ENCODE peak calls at places on chromosomes 11 and 22, in four cellular contexts. S, G, X and H are unnamed samples.

GRCh38 chr11:68340784-68341556 is 28.6 kb downstream of the LRP5 start:
- DNase-seq in S (no peak), X (no peak), G (no peak), H (no peak)

GRCh38 chr11:124415356-124415923 is 9.2 kb downstream of the OR8B4 start:
- DNase-seq in X (peak; percentile 37), G (no peak), S (peak; percentile 49), H (peak; percentile 42)

GRCh38 chr11:26473216-26474194 is 98.6 kb downstream of the MUC15 start:
- DNase-seq in G (no peak), S (no peak), X (no peak), H (no peak)

GRCh38 chr11:29200776-29201574 is 815.9 kb downstream of the KCNA4 start:
- DNase-seq in S (no peak), G (no peak), X (no peak), H (no peak)

GRCh38 chr11:65113361-65113756 is 1.7 kb downstream of the TM7SF2 start:
- DNase-seq in S (no peak), G (no peak), X (no peak), H (no peak)

GRCh38 chr11:81673001-81673400 is 1060.7 kb downstream of the FAM181B start:
- DNase-seq in G (no peak), S (no peak), X (no peak), H (no peak)

GRCh38 chr11:96188625-96189006 is 154.4 kb downstream of the MAML2 start:
- DNase-seq in S (peak; percentile 18), G (no peak), X (peak; percentile 14), H (no peak)

GRCh38 chr11:69218271-69218682 is 62.5 kb downstream of the SMIM38 start:
- DNase-seq in S (no peak), X (no peak), G (peak; percentile 29), H (no peak)

GRCh38 chr11:10484461-10485180 is 29.6 kb downstream of the AMPD3 start:
- DNase-seq in G (no peak), S (no peak), X (no peak), H (no peak)

GRCh38 chr11:95930948-95931347 is 7.0 kb upstream of the MTMR2 start:
- DNase-seq in X (no peak), S (no peak), G (no peak), H (no peak)

DNA sequence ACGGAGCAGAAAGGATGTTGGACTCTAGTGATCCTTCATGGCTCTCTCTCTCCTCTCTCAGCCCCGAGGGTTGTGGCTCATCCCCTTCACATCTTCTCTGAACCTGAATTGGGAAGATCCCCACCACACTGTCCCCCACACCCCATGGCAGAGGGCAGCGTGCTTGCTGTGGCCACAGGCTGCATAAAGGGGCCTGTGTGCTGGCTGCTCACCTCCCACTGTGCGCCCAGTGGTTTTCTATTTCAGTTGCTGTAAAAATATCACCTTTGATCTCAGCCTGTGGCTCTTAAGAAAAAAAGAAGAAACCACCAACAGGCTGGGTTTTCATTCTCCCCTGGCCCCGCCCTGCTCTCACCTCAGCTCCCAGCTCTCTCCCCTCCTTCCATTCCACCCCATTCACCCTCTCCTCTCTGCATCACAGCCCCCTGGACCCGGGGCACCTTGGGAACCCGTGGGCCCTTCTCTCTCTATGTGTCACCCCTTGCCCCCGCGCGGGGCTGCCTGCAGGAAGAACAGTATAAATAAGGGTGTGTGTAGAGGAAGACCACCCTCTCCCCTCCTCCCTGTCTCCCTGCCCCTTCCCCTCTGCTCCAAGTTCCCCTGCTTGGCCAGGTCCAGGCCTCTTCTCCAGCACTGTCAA is 25.8 kb upstream of the WNT11 start:
- DNase-seq in S (no peak), X (no peak), G (no peak), H (no peak)
- TF ChIP-seq JUN in S (no peak), X (no peak), G (no peak), H (no peak)

GRCh38 chr22:33850227-33850626 is 70.0 kb downstream of the LARGE1 start:
- DNase-seq in G (no peak), X (no peak), S (no peak), H (no peak)

GRCh38 chr22:33850724-33851123 is 69.6 kb downstream of the LARGE1 start:
- DNase-seq in G (no peak), S (no peak), X (no peak), H (no peak)

GRCh38 chr22:33851985-33852384 is 68.3 kb downstream of the LARGE1 start:
- DNase-seq in G (no peak), S (no peak), X (no peak), H (no peak)

GRCh38 chr22:33853200-33854097 is 66.8 kb downstream of the LARGE1 start:
- DNase-seq in S (no peak), X (peak; percentile 19), G (no peak), H (peak; percentile 6)

DNA sequence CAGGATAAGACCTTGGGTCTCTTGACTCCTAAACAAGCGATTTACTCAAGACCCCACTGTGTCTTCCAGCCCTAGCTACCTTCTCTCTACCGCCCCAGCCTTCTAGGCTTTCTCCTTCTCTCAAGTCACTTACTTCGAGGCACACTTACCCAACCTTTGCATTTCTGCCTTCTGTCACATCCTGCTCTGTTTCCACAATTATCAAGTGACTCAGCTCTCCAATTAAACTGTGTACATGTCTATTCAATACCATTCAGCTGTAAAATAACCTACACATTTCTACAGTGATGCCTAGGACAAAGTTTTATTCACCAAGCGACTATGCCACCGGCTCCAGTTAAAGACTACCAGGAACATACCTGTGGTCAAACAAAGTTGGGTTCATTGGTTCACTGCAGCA is 69.0 kb downstream of the LARGE1 start:
- DNase-seq in X (no peak), S (no peak), G (no peak), H (no peak)
- H2AFZ ChIP-seq in X (no peak overlapping the region), S (no peak overlapping the region), G (no peak overlapping the region), H (no peak overlapping the region)

DNA sequence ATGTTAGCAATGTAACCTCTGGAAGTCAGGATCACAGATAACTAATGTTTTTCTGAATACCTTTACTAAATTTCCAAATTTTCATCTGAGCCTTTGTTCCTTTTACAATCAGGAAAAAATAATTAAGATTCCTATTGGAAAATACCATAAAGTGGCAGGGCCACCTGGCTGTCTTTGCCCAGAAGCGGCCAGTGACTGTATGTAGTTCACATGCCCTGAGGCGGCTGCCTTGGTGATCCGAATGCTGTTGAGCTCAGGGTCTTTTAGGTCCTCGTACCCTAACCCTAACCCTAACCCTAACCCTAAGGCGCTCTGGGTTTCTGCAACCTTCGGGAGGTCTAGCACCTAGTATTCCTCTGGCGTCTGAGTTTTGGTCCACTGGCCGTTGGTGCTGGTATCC is 8.5 kb upstream of the ARFGAP3 start:
- DNase-seq in G (no peak), S (no peak), X (no peak), H (no peak)
- H3K4me1 ChIP-seq in G (no peaks in the 10 kb centered on the region), S (no peaks in the 10 kb centered on the region), X (peaks cover 26% of the 10 kb centered on the region), H (no peaks in the 10 kb centered on the region)

DNA sequence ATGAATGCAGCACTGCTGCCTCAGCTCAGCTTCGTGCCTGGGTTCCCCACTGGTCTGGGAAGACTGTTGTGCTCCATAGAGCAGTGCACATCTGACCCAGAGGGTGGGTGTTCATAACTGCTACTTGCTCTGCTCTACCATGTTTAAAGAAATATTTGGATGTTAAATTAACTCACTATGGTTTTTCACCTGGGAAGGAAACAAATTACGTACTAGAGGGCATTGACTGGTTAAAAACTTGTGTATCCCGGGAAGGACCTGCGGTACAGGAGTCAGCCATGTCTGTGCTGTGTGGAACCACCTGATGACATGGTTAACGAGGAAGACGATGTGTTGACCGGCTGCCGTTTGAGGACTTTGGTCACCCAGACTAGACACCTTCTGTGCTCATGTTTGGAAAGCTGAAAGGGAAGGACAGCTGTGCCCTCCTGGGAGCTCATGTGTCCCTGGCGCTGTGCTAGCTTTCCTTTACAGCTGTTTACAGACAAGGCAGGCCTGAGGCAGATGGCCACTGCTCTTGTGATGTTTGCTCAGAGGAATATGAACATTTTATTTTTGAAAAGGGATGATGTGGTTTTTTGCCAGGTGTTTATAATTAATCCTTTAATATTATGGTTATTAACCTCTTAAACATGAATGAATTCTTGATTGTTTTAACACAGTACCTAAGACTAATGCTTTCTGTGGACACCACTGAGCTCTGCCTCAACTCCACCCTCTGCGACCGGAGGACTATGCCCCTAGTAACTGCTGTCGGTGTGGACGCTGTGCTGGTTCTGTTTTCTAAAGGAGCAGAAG is 14.3 kb upstream of the AIFM3 start:
- DNase-seq in S (no peak), X (peak; percentile 77), G (no peak), H (no peak)
- TF ChIP-seq JUN in S (no peak), X (no peak), G (no peak), H (no peak)

GRCh38 chr11:33575311-33575710 is 125.3 kb downstream of the C11orf91 start:
- DNase-seq in S (no peak), X (no peak), G (no peak), H (no peak)

GRCh38 chr11:33579101-33579500 is 121.5 kb downstream of the C11orf91 start:
- DNase-seq in X (no peak), S (no peak), G (no peak), H (no peak)

DNA sequence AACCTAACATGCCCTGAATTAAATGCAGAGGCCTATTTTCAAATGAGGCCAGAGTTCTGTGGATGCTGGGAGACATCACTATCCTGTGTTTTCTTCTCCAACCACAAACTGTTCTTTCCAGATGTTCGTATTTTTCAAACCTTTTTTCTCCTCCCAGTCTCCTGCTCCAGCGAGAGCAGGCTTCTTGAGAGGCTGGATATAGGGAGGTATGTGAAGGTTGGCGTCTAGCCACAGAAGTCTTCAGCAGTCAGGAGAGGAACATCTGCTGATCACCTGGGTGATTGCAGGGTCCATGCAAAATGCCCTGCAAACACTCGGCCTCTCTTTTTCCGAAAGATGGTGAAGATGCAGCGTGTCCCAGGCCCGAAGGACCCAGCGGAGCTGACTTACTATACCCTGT is 126.3 kb downstream of the C11orf91 start:
- DNase-seq in S (no peak), X (no peak), G (no peak), H (no peak)
- H2AFZ ChIP-seq in S (no peak overlapping the region), X (no peak overlapping the region), G (no peak overlapping the region), H (no peak overlapping the region)

GRCh38 chr22:43267332-43267731 is 75.8 kb downstream of the SCUBE1 start:
- DNase-seq in X (no peak), G (no peak), S (no peak), H (no peak)
- H3K4me1 ChIP-seq in X (peaks cover 26% of the 10 kb centered on the region), G (no peaks in the 10 kb centered on the region), S (peaks cover 25% of the 10 kb centered on the region), H (peaks cover 23% of the 10 kb centered on the region)

GRCh38 chr11:112689851-112690250 is 271.4 kb upstream of the NCAM1 start:
- DNase-seq in X (no peak), G (no peak), S (no peak), H (no peak)
- TF ChIP-seq JUN in X (no peak), G (no peak), S (no peak), H (no peak)

DNA sequence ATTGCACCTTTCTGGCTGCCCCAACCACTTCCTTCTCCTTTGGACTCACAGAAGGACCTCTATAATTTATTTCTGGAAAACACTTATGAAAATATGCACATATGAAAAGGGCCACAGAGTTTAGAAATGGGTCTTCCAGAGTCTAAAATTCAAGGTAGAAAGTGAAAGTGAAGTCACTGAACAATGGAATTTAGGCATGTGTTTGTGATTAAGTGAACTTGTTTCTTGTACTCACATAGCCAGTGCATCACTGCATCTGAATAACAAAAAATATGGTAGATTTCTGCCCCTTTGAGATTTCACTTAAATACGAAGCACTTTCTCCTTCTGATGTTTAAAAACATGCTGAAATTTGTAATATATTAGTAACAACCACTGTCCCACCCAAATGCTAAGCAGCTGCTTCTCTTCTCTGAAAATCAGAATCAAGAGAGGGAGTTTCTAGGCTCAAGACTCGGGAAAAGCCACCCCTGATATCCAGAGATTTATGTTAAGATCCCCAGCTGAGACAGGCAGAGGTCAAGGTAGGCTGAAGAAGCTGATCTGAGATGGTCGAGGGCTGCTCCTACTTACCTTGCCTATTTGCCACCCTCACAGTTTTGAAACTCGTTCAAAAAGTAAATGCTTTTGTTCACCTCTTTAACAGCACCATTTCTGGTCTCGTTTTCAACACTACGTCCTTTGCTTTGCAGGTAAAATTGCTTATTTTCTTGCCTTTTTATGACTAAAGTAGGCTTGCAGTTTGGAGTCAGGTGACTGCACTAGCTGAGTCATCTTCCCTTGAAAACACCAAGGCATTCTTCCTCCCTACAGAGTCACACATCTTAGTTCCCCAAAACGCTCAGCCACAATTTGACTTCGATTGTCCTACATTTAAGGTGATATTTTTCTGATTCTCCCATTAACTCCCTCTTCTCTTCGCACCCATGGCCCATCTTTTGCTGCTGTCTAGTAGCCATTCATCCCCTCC is at the start of gene XKR3:
- DNase-seq in S (no peak), X (no peak), G (no peak), H (no peak)
- H2AFZ ChIP-seq in S (peak within 1 kb of the TSS; percentile 58), X (peak within 1 kb of the TSS; percentile 98), G (peak within 1 kb of the TSS; percentile 97), H (no peak within 1 kb of the TSS)